ENCODE peak calls at places on chromosomes 7 and 10, in four cellular contexts. L is ACHN, H is T follicular helper cell, Y is RPMI7951. K is an unnamed sample.

GRCh38 chr7:44104880-44105771 is 981 bp downstream of the AEBP1 start:
- DNase-seq in L (no peak), H (no peak), Y (peak; percentile 74), K (no peak)

GRCh38 chr10:29420744-29421143 is 131.9 kb downstream of the LYZL1 start:
- DNase-seq in L (no peak), H (no peak), Y (no peak), K (no peak)

GRCh38 chr7:106462365-106462859 is 177.6 kb upstream of the NAMPT start:
- DNase-seq in L (peak; percentile 75), H (no peak), Y (peak; percentile 60), K (peak; percentile 63)

GRCh38 chr10:132974886-132975881 is 32.8 kb upstream of the CFAP46 start:
- DNase-seq in L (no peak), H (no peak), Y (peak; percentile 24), K (no peak)

GRCh38 chr10:17290226-17290625 is 62.2 kb downstream of the VIM start:
- DNase-seq in L (no peak), H (no peak), Y (peak; percentile 20), K (peak; percentile 55)

GRCh38 chr7:27901028-27901760 is 161.2 kb downstream of the TAX1BP1 start:
- DNase-seq in L (peak; percentile 71), H (no peak), Y (peak; percentile 63), K (no peak)

GRCh38 chr7:539731-540411 is 20.2 kb upstream of the PDGFA start:
- DNase-seq in L (peak; percentile 87), H (no peak), Y (peak; percentile 66), K (no peak)

GRCh38 chr10:104197364-104197763 is 34.8 kb downstream of the CFAP43 start:
- DNase-seq in L (peak; percentile 27), H (no peak), Y (no peak), K (no peak)

GRCh38 chr10:52256832-52257691 is 57.0 kb upstream of the DKK1 start:
- DNase-seq in L (no peak), H (no peak), Y (no peak), K (no peak)

GRCh38 chr7:140596751-140597424 is 43.7 kb downstream of the DENND2A start:
- DNase-seq in L (no peak), H (no peak), Y (peak; percentile 51), K (no peak)

GRCh38 chr7:1704326-1705241 is 34.5 kb downstream of the ELFN1 start:
- DNase-seq in L (no peak), H (no peak), Y (no peak), K (no peak)

GRCh38 chr10:19817251-19818046 is 1.2 kb downstream of the PLXDC2 start:
- DNase-seq in L (peak; percentile 41), H (no peak), Y (no peak), K (no peak)

GRCh38 chr10:112721080-112721698 is 228.9 kb upstream of the TCF7L2 start:
- DNase-seq in L (peak; percentile 65), H (no peak), Y (peak; percentile 53), K (peak; percentile 36)

GRCh38 chr7:147245274-147245673 is 1128.7 kb downstream of the CNTNAP2 start:
- DNase-seq in L (peak; percentile 75), H (no peak), Y (no peak), K (peak; percentile 72)

GRCh38 chr7:51009716-51010496 is 227.2 kb upstream of the GRB10 start:
- DNase-seq in L (peak; percentile 75), H (no peak), Y (peak; percentile 96), K (peak; percentile 21)

GRCh38 chr10:97531401-97531985 is 32.8 kb downstream of the UBTD1 start:
- DNase-seq in L (peak; percentile 64), H (no peak), Y (peak; percentile 46), K (peak; percentile 40)

GRCh38 chr10:36578306-36578705 is 547.1 kb upstream of the ANKRD30A start:
- DNase-seq in L (no peak), H (no peak), Y (peak; percentile 97), K (peak; percentile 74)

GRCh38 chr7:105963038-105963667 is at the start of gene CDHR3:
- DNase-seq in L (no peak), H (no peak), Y (no peak), K (no peak)

GRCh38 chr7:16357921-16358320 is 63.4 kb downstream of the CRPPA start:
- DNase-seq in L (no peak), H (no peak), Y (peak; percentile 50), K (no peak)

GRCh38 chr7:105849122-105849855 is 27.1 kb downstream of the ATXN7L1 start:
- DNase-seq in L (no peak), H (peak; percentile 20), Y (peak; percentile 63), K (no peak)

GRCh38 chr7:37141742-37142141 is 306.9 kb downstream of the ELMO1 start:
- DNase-seq in L (no peak), H (no peak), Y (no peak), K (no peak)

GRCh38 chr10:127832456-127832855 is 60.3 kb downstream of the CLRN3 start:
- DNase-seq in L (peak; percentile 7), H (no peak), Y (no peak), K (no peak)

GRCh38 chr7:150938566-150938965 is 39.6 kb downstream of the KCNH2 start:
- DNase-seq in L (no peak), H (no peak), Y (peak; percentile 24), K (no peak)

GRCh38 chr10:86942441-86943315 is 14.7 kb downstream of the MMRN2 start:
- DNase-seq in L (no peak), H (no peak), Y (peak; percentile 20), K (no peak)

GRCh38 chr10:63247771-63248170 is 114.6 kb downstream of the NRBF2 start:
- DNase-seq in L (no peak), H (no peak), Y (no peak), K (no peak)

GRCh38 chr10:103193820-103194529 is 903 bp upstream of the NT5C2 start:
- DNase-seq in L (peak; percentile 75), H (no peak), Y (no peak), K (no peak)

GRCh38 chr7:134552105-134552504 is 3.2 kb downstream of the AKR1B15 start:
- DNase-seq in L (peak; percentile 22), H (no peak), Y (peak; percentile 65), K (no peak)

GRCh38 chr7:116991233-116991632 is 37.9 kb downstream of the ST7 start:
- DNase-seq in L (no peak), H (no peak), Y (no peak), K (no peak)

GRCh38 chr7:137953043-137953691 is 48.7 kb downstream of the CREB3L2 start:
- DNase-seq in L (peak; percentile 64), H (no peak), Y (no peak), K (no peak)

K was measured in RKO.